ENCODE peak calls at places on chromosomes 1 and 21, in eight cellular contexts. One of them, this sample, is unnamed.

GRCh38 chr1:217205578-217205977 is 425.3 kb downstream of the GPATCH2 start:
- DNase-seq in uterus: no peak
- DNase-seq in spleen: no peak
- DNase-seq in heart left ventricle: no peak
- DNase-seq in A549: no peak
- DNase-seq in body of pancreas: no peak
- DNase-seq in ovary: no peak
- DNase-seq in H1: no peak
- DNase-seq in this sample: no peak

GRCh38 chr1:32989160-32989894 is 24.7 kb upstream of the RNF19B start:
- DNase-seq in uterus: peak
- DNase-seq in spleen: peak
- DNase-seq in heart left ventricle: peak
- DNase-seq in A549: no peak
- DNase-seq in body of pancreas: peak
- DNase-seq in ovary: peak
- DNase-seq in H1: no peak
- DNase-seq in this sample: peak

GRCh38 chr21:37445228-37445627 is 78.7 kb downstream of the DYRK1A start:
- DNase-seq in uterus: peak
- DNase-seq in spleen: no peak
- DNase-seq in heart left ventricle: no peak
- DNase-seq in A549: no peak
- DNase-seq in body of pancreas: no peak
- DNase-seq in ovary: no peak
- DNase-seq in H1: no peak
- DNase-seq in this sample: no peak

GRCh38 chr1:103949714-103950113 is 200.0 kb downstream of the AMY1C start:
- DNase-seq in uterus: no peak
- DNase-seq in spleen: no peak
- DNase-seq in heart left ventricle: no peak
- DNase-seq in A549: no peak
- DNase-seq in body of pancreas: no peak
- DNase-seq in ovary: no peak
- DNase-seq in H1: no peak
- DNase-seq in this sample: no peak

GRCh38 chr1:205237526-205238484 is 10.1 kb downstream of the TMCC2 start:
- DNase-seq in uterus: no peak
- DNase-seq in spleen: no peak
- DNase-seq in heart left ventricle: no peak
- DNase-seq in A549: no peak
- DNase-seq in body of pancreas: no peak
- DNase-seq in ovary: no peak
- DNase-seq in H1: no peak
- DNase-seq in this sample: no peak

GRCh38 chr1:33388989-33389771 is 41.7 kb downstream of the PHC2 start:
- DNase-seq in uterus: peak
- DNase-seq in spleen: no peak
- DNase-seq in heart left ventricle: peak
- DNase-seq in A549: no peak
- DNase-seq in body of pancreas: no peak
- DNase-seq in ovary: no peak
- DNase-seq in H1: no peak
- DNase-seq in this sample: no peak

GRCh38 chr1:42679364-42679983 is 2.7 kb upstream of the YBX1 start:
- DNase-seq in uterus: no peak
- DNase-seq in spleen: no peak
- DNase-seq in heart left ventricle: no peak
- DNase-seq in A549: no peak
- DNase-seq in body of pancreas: no peak
- DNase-seq in ovary: no peak
- DNase-seq in H1: no peak
- DNase-seq in this sample: no peak

GRCh38 chr21:44052071-44052829 is 40.1 kb downstream of the TRAPPC10 start:
- DNase-seq in uterus: no peak
- DNase-seq in spleen: no peak
- DNase-seq in heart left ventricle: no peak
- DNase-seq in A549: no peak
- DNase-seq in body of pancreas: no peak
- DNase-seq in ovary: no peak
- DNase-seq in H1: no peak
- DNase-seq in this sample: peak

GRCh38 chr1:159144571-159144970 is 26.8 kb upstream of the CADM3 start:
- DNase-seq in uterus: no peak
- DNase-seq in spleen: no peak
- DNase-seq in heart left ventricle: no peak
- DNase-seq in A549: no peak
- DNase-seq in body of pancreas: no peak
- DNase-seq in ovary: no peak
- DNase-seq in H1: no peak
- DNase-seq in this sample: no peak

GRCh38 chr1:203682401-203683383 is 56.1 kb downstream of the ATP2B4 start:
- DNase-seq in uterus: no peak
- DNase-seq in spleen: no peak
- DNase-seq in heart left ventricle: no peak
- DNase-seq in A549: no peak
- DNase-seq in body of pancreas: peak
- DNase-seq in ovary: no peak
- DNase-seq in H1: no peak
- DNase-seq in this sample: no peak

GRCh38 chr1:112358798-112359408 is 37.1 kb upstream of the CTTNBP2NL start:
- DNase-seq in uterus: peak
- DNase-seq in spleen: peak
- DNase-seq in heart left ventricle: peak
- DNase-seq in A549: peak
- DNase-seq in body of pancreas: peak
- DNase-seq in ovary: peak
- DNase-seq in H1: peak
- DNase-seq in this sample: peak

GRCh38 chr1:27455166-27455811 is 34.7 kb downstream of the WASF2 start:
- DNase-seq in uterus: no peak
- DNase-seq in spleen: no peak
- DNase-seq in heart left ventricle: no peak
- DNase-seq in A549: no peak
- DNase-seq in body of pancreas: no peak
- DNase-seq in ovary: no peak
- DNase-seq in H1: no peak
- DNase-seq in this sample: no peak

GRCh38 chr21:44919913-44920693 is 596 bp downstream of the ITGB2 start:
- DNase-seq in uterus: no peak
- DNase-seq in spleen: peak
- DNase-seq in heart left ventricle: peak
- DNase-seq in A549: no peak
- DNase-seq in body of pancreas: no peak
- DNase-seq in ovary: no peak
- DNase-seq in H1: no peak
- DNase-seq in this sample: no peak

GRCh38 chr1:47923513-47923912 is 73.7 kb downstream of the TRABD2B start:
- DNase-seq in uterus: no peak
- DNase-seq in spleen: no peak
- DNase-seq in heart left ventricle: no peak
- DNase-seq in A549: no peak
- DNase-seq in body of pancreas: no peak
- DNase-seq in ovary: no peak
- DNase-seq in H1: no peak
- DNase-seq in this sample: no peak

GRCh38 chr1:11918779-11919519 is 7.3 kb downstream of the KIAA2013 start:
- DNase-seq in uterus: peak
- DNase-seq in spleen: no peak
- DNase-seq in heart left ventricle: peak
- DNase-seq in A549: no peak
- DNase-seq in body of pancreas: peak
- DNase-seq in ovary: no peak
- DNase-seq in H1: no peak
- DNase-seq in this sample: no peak

GRCh38 chr1:9438431-9439073 is 100.7 kb upstream of the SLC25A33 start:
- DNase-seq in uterus: peak
- DNase-seq in spleen: no peak
- DNase-seq in heart left ventricle: peak
- DNase-seq in A549: peak
- DNase-seq in body of pancreas: peak
- DNase-seq in ovary: peak
- DNase-seq in H1: no peak
- DNase-seq in this sample: peak

GRCh38 chr1:213564215-213564659 is 423.5 kb upstream of the PROX1 start:
- DNase-seq in uterus: no peak
- DNase-seq in spleen: no peak
- DNase-seq in heart left ventricle: no peak
- DNase-seq in A549: no peak
- DNase-seq in body of pancreas: peak
- DNase-seq in ovary: no peak
- DNase-seq in H1: no peak
- DNase-seq in this sample: no peak

GRCh38 chr1:47507140-47507539 is 69.3 kb downstream of the FOXD2 start:
- DNase-seq in uterus: no peak
- DNase-seq in spleen: no peak
- DNase-seq in heart left ventricle: no peak
- DNase-seq in A549: no peak
- DNase-seq in body of pancreas: no peak
- DNase-seq in ovary: no peak
- DNase-seq in H1: no peak
- DNase-seq in this sample: no peak

GRCh38 chr1:178011101-178011828 is 41.4 kb upstream of the SEC16B start:
- DNase-seq in uterus: no peak
- DNase-seq in spleen: no peak
- DNase-seq in heart left ventricle: no peak
- DNase-seq in A549: peak
- DNase-seq in body of pancreas: no peak
- DNase-seq in ovary: no peak
- DNase-seq in H1: no peak
- DNase-seq in this sample: no peak

GRCh38 chr1:84968101-84968500 is 28.8 kb downstream of the MCOLN2 start:
- DNase-seq in uterus: no peak
- DNase-seq in spleen: no peak
- DNase-seq in heart left ventricle: no peak
- DNase-seq in A549: no peak
- DNase-seq in body of pancreas: no peak
- DNase-seq in ovary: no peak
- DNase-seq in H1: no peak
- DNase-seq in this sample: no peak

GRCh38 chr1:84971957-84972356 is 25.0 kb downstream of the MCOLN2 start:
- DNase-seq in uterus: no peak
- DNase-seq in spleen: no peak
- DNase-seq in heart left ventricle: no peak
- DNase-seq in A549: no peak
- DNase-seq in body of pancreas: no peak
- DNase-seq in ovary: no peak
- DNase-seq in H1: no peak
- DNase-seq in this sample: no peak

GRCh38 chr1:84967666-84968065 is 29.2 kb downstream of the MCOLN2 start:
- DNase-seq in uterus: no peak
- DNase-seq in spleen: no peak
- DNase-seq in heart left ventricle: no peak
- DNase-seq in A549: no peak
- DNase-seq in body of pancreas: no peak
- DNase-seq in ovary: no peak
- DNase-seq in H1: no peak
- DNase-seq in this sample: no peak

GRCh38 chr1:84968865-84969264 is 28.0 kb downstream of the MCOLN2 start:
- DNase-seq in uterus: no peak
- DNase-seq in spleen: no peak
- DNase-seq in heart left ventricle: no peak
- DNase-seq in A549: no peak
- DNase-seq in body of pancreas: no peak
- DNase-seq in ovary: no peak
- DNase-seq in H1: no peak
- DNase-seq in this sample: no peak

GRCh38 chr1:84969489-84970250 is 27.2 kb downstream of the MCOLN2 start:
- DNase-seq in uterus: no peak
- DNase-seq in spleen: no peak
- DNase-seq in heart left ventricle: no peak
- DNase-seq in A549: no peak
- DNase-seq in body of pancreas: no peak
- DNase-seq in ovary: no peak
- DNase-seq in H1: no peak
- DNase-seq in this sample: no peak
- TF ChIP-seq POLR2A in uterus: no peak
- TF ChIP-seq POLR2A in spleen: no peak
- TF ChIP-seq POLR2A in heart left ventricle: no peak
- TF ChIP-seq POLR2A in A549: no peak
- TF ChIP-seq POLR2A in body of pancreas: no peak
- TF ChIP-seq POLR2A in ovary: no peak
- TF ChIP-seq POLR2A in H1: no peak
- TF ChIP-seq POLR2A in this sample: no peak

GRCh38 chr1:170670751-170671628 is 7.1 kb downstream of the PRRX1 start:
- DNase-seq in uterus: peak
- DNase-seq in spleen: no peak
- DNase-seq in heart left ventricle: peak
- DNase-seq in A549: no peak
- DNase-seq in body of pancreas: no peak
- DNase-seq in ovary: peak
- DNase-seq in H1: peak
- DNase-seq in this sample: peak
- TF ChIP-seq CTCF in uterus: peak
- TF ChIP-seq CTCF in spleen: peak
- TF ChIP-seq CTCF in heart left ventricle: peak
- TF ChIP-seq CTCF in A549: peak
- TF ChIP-seq CTCF in body of pancreas: peak
- TF ChIP-seq CTCF in ovary: no peak
- TF ChIP-seq CTCF in H1: peak
- TF ChIP-seq CTCF in this sample: no peak

GRCh38 chr1:85202092-85202863 is 1.5 kb upstream of the SYDE2 start:
- DNase-seq in uterus: no peak
- DNase-seq in spleen: no peak
- DNase-seq in heart left ventricle: no peak
- DNase-seq in A549: no peak
- DNase-seq in body of pancreas: peak
- DNase-seq in ovary: no peak
- DNase-seq in H1: no peak
- DNase-seq in this sample: no peak
- TF ChIP-seq POLR2A in uterus: no peak
- TF ChIP-seq POLR2A in spleen: no peak
- TF ChIP-seq POLR2A in heart left ventricle: no peak
- TF ChIP-seq POLR2A in A549: no peak
- TF ChIP-seq POLR2A in body of pancreas: no peak
- TF ChIP-seq POLR2A in ovary: no peak
- TF ChIP-seq POLR2A in H1: no peak
- TF ChIP-seq POLR2A in this sample: no peak

GRCh38 chr1:165880993-165881392 is 53.6 kb downstream of the UCK2 start:
- DNase-seq in uterus: no peak
- DNase-seq in spleen: no peak
- DNase-seq in heart left ventricle: no peak
- DNase-seq in A549: no peak
- DNase-seq in body of pancreas: no peak
- DNase-seq in ovary: no peak
- DNase-seq in H1: no peak
- DNase-seq in this sample: no peak

GRCh38 chr1:165884009-165884689 is 56.7 kb downstream of the UCK2 start:
- DNase-seq in uterus: no peak
- DNase-seq in spleen: no peak
- DNase-seq in heart left ventricle: no peak
- DNase-seq in A549: no peak
- DNase-seq in body of pancreas: no peak
- DNase-seq in ovary: no peak
- DNase-seq in H1: no peak
- DNase-seq in this sample: no peak

GRCh38 chr1:165879946-165880345 is 52.5 kb downstream of the UCK2 start:
- DNase-seq in uterus: no peak
- DNase-seq in spleen: no peak
- DNase-seq in heart left ventricle: no peak
- DNase-seq in A549: no peak
- DNase-seq in body of pancreas: no peak
- DNase-seq in ovary: no peak
- DNase-seq in H1: no peak
- DNase-seq in this sample: no peak

GRCh38 chr1:165883056-165883455 is 55.6 kb downstream of the UCK2 start:
- DNase-seq in uterus: no peak
- DNase-seq in spleen: no peak
- DNase-seq in heart left ventricle: no peak
- DNase-seq in A549: no peak
- DNase-seq in body of pancreas: no peak
- DNase-seq in ovary: no peak
- DNase-seq in H1: no peak
- DNase-seq in this sample: no peak

GRCh38 chr1:165882168-165882837 is 54.9 kb downstream of the UCK2 start:
- DNase-seq in uterus: no peak
- DNase-seq in spleen: no peak
- DNase-seq in heart left ventricle: no peak
- DNase-seq in A549: no peak
- DNase-seq in body of pancreas: no peak
- DNase-seq in ovary: no peak
- DNase-seq in H1: no peak
- DNase-seq in this sample: no peak
- TF ChIP-seq CTCF in uterus: no peak
- TF ChIP-seq CTCF in spleen: no peak
- TF ChIP-seq CTCF in heart left ventricle: no peak
- TF ChIP-seq CTCF in A549: no peak
- TF ChIP-seq CTCF in body of pancreas: no peak
- TF ChIP-seq CTCF in ovary: no peak
- TF ChIP-seq CTCF in H1: no peak
- TF ChIP-seq CTCF in this sample: no peak